ENCODE peak calls at places on chromosomes 2 and 18, in ten cellular contexts. One of them, this sample, is unnamed.

GRCh38 chr2:218027426-218028188 is 24.8 kb upstream of the TNS1 start:
- DNase-seq in caudate nucleus: no peak
- DNase-seq in naive thymus-derived CD8-positive, alpha-beta T cell: no peak
- DNase-seq in substantia nigra: no peak
- DNase-seq in activated T-cell treated with anti-CD3 and anti-CD28 coated beads, Interleukin-2, amount 50 U/mL, for 72 hours: no peak
- DNase-seq in activated CD8-positive, alpha-beta memory T cell treated with anti-CD3 and anti-CD28 coated beads for 48 hours: no peak
- DNase-seq in activated CD4-positive, CD25-positive, alpha-beta regulatory T cell: no peak
- DNase-seq in OCI-LY7: no peak
- DNase-seq in stimulated activated CD4-positive, alpha-beta T cell treated with anti-CD3 and anti-CD28 coated beads, Interleukin-1b, Interleukin-23, amount 100 ng/mL, for 24 hours: no peak
- DNase-seq in EH: no peak
- DNase-seq in this sample: no peak

GRCh38 chr2:66576381-66577330 is 141.7 kb downstream of the MEIS1 start:
- DNase-seq in caudate nucleus: no peak
- DNase-seq in naive thymus-derived CD8-positive, alpha-beta T cell: no peak
- DNase-seq in substantia nigra: no peak
- DNase-seq in activated T-cell treated with anti-CD3 and anti-CD28 coated beads, Interleukin-2, amount 50 U/mL, for 72 hours: no peak
- DNase-seq in activated CD8-positive, alpha-beta memory T cell treated with anti-CD3 and anti-CD28 coated beads for 48 hours: no peak
- DNase-seq in activated CD4-positive, CD25-positive, alpha-beta regulatory T cell: no peak
- DNase-seq in OCI-LY7: no peak
- DNase-seq in stimulated activated CD4-positive, alpha-beta T cell treated with anti-CD3 and anti-CD28 coated beads, Interleukin-1b, Interleukin-23, amount 100 ng/mL, for 24 hours: no peak
- DNase-seq in EH: peak
- DNase-seq in this sample: peak

GRCh38 chr2:85611217-85611704 is 605 bp downstream of the C2orf68 start:
- DNase-seq in caudate nucleus: no peak
- DNase-seq in naive thymus-derived CD8-positive, alpha-beta T cell: no peak
- DNase-seq in substantia nigra: no peak
- DNase-seq in activated T-cell treated with anti-CD3 and anti-CD28 coated beads, Interleukin-2, amount 50 U/mL, for 72 hours: no peak
- DNase-seq in activated CD8-positive, alpha-beta memory T cell treated with anti-CD3 and anti-CD28 coated beads for 48 hours: no peak
- DNase-seq in activated CD4-positive, CD25-positive, alpha-beta regulatory T cell: no peak
- DNase-seq in OCI-LY7: no peak
- DNase-seq in stimulated activated CD4-positive, alpha-beta T cell treated with anti-CD3 and anti-CD28 coated beads, Interleukin-1b, Interleukin-23, amount 100 ng/mL, for 24 hours: no peak
- DNase-seq in EH: peak
- DNase-seq in this sample: no peak

GRCh38 chr2:142222715-142223114 is 91.9 kb upstream of the LRP1B start:
- DNase-seq in caudate nucleus: no peak
- DNase-seq in naive thymus-derived CD8-positive, alpha-beta T cell: no peak
- DNase-seq in substantia nigra: no peak
- DNase-seq in activated T-cell treated with anti-CD3 and anti-CD28 coated beads, Interleukin-2, amount 50 U/mL, for 72 hours: no peak
- DNase-seq in activated CD8-positive, alpha-beta memory T cell treated with anti-CD3 and anti-CD28 coated beads for 48 hours: no peak
- DNase-seq in activated CD4-positive, CD25-positive, alpha-beta regulatory T cell: no peak
- DNase-seq in OCI-LY7: no peak
- DNase-seq in stimulated activated CD4-positive, alpha-beta T cell treated with anti-CD3 and anti-CD28 coated beads, Interleukin-1b, Interleukin-23, amount 100 ng/mL, for 24 hours: no peak
- DNase-seq in EH: no peak
- DNase-seq in this sample: no peak

GRCh38 chr18:77249583-77250500 is at the start of gene GALR1:
- DNase-seq in caudate nucleus: no peak
- DNase-seq in naive thymus-derived CD8-positive, alpha-beta T cell: no peak
- DNase-seq in substantia nigra: no peak
- DNase-seq in activated T-cell treated with anti-CD3 and anti-CD28 coated beads, Interleukin-2, amount 50 U/mL, for 72 hours: no peak
- DNase-seq in activated CD8-positive, alpha-beta memory T cell treated with anti-CD3 and anti-CD28 coated beads for 48 hours: no peak
- DNase-seq in activated CD4-positive, CD25-positive, alpha-beta regulatory T cell: no peak
- DNase-seq in OCI-LY7: no peak
- DNase-seq in stimulated activated CD4-positive, alpha-beta T cell treated with anti-CD3 and anti-CD28 coated beads, Interleukin-1b, Interleukin-23, amount 100 ng/mL, for 24 hours: no peak
- DNase-seq in EH: no peak
- DNase-seq in this sample: no peak

GRCh38 chr2:215870088-215870490 is 143.3 kb downstream of the MREG start:
- DNase-seq in caudate nucleus: no peak
- DNase-seq in naive thymus-derived CD8-positive, alpha-beta T cell: no peak
- DNase-seq in substantia nigra: no peak
- DNase-seq in activated T-cell treated with anti-CD3 and anti-CD28 coated beads, Interleukin-2, amount 50 U/mL, for 72 hours: no peak
- DNase-seq in activated CD8-positive, alpha-beta memory T cell treated with anti-CD3 and anti-CD28 coated beads for 48 hours: no peak
- DNase-seq in activated CD4-positive, CD25-positive, alpha-beta regulatory T cell: no peak
- DNase-seq in OCI-LY7: no peak
- DNase-seq in stimulated activated CD4-positive, alpha-beta T cell treated with anti-CD3 and anti-CD28 coated beads, Interleukin-1b, Interleukin-23, amount 100 ng/mL, for 24 hours: no peak
- DNase-seq in EH: peak
- DNase-seq in this sample: no peak

GRCh38 chr2:128566671-128567070 is 248.0 kb upstream of the HS6ST1 start:
- DNase-seq in caudate nucleus: no peak
- DNase-seq in naive thymus-derived CD8-positive, alpha-beta T cell: no peak
- DNase-seq in substantia nigra: no peak
- DNase-seq in activated T-cell treated with anti-CD3 and anti-CD28 coated beads, Interleukin-2, amount 50 U/mL, for 72 hours: no peak
- DNase-seq in activated CD8-positive, alpha-beta memory T cell treated with anti-CD3 and anti-CD28 coated beads for 48 hours: no peak
- DNase-seq in activated CD4-positive, CD25-positive, alpha-beta regulatory T cell: no peak
- DNase-seq in OCI-LY7: no peak
- DNase-seq in stimulated activated CD4-positive, alpha-beta T cell treated with anti-CD3 and anti-CD28 coated beads, Interleukin-1b, Interleukin-23, amount 100 ng/mL, for 24 hours: no peak
- DNase-seq in EH: no peak
- DNase-seq in this sample: no peak

GRCh38 chr2:169528271-169528701 is 18.8 kb downstream of the KLHL41 start:
- DNase-seq in caudate nucleus: no peak
- DNase-seq in naive thymus-derived CD8-positive, alpha-beta T cell: peak
- DNase-seq in substantia nigra: peak
- DNase-seq in activated T-cell treated with anti-CD3 and anti-CD28 coated beads, Interleukin-2, amount 50 U/mL, for 72 hours: peak
- DNase-seq in activated CD8-positive, alpha-beta memory T cell treated with anti-CD3 and anti-CD28 coated beads for 48 hours: peak
- DNase-seq in activated CD4-positive, CD25-positive, alpha-beta regulatory T cell: peak
- DNase-seq in OCI-LY7: peak
- DNase-seq in stimulated activated CD4-positive, alpha-beta T cell treated with anti-CD3 and anti-CD28 coated beads, Interleukin-1b, Interleukin-23, amount 100 ng/mL, for 24 hours: peak
- DNase-seq in EH: peak
- DNase-seq in this sample: peak

GRCh38 chr2:112706170-112706664 is 14.6 kb upstream of the NT5DC4 start:
- DNase-seq in caudate nucleus: no peak
- DNase-seq in naive thymus-derived CD8-positive, alpha-beta T cell: no peak
- DNase-seq in substantia nigra: no peak
- DNase-seq in activated T-cell treated with anti-CD3 and anti-CD28 coated beads, Interleukin-2, amount 50 U/mL, for 72 hours: peak
- DNase-seq in activated CD8-positive, alpha-beta memory T cell treated with anti-CD3 and anti-CD28 coated beads for 48 hours: peak
- DNase-seq in activated CD4-positive, CD25-positive, alpha-beta regulatory T cell: no peak
- DNase-seq in OCI-LY7: no peak
- DNase-seq in stimulated activated CD4-positive, alpha-beta T cell treated with anti-CD3 and anti-CD28 coated beads, Interleukin-1b, Interleukin-23, amount 100 ng/mL, for 24 hours: no peak
- DNase-seq in EH: peak
- DNase-seq in this sample: no peak

GRCh38 chr18:48022531-48023330 is 92.3 kb upstream of the SMAD2 start:
- DNase-seq in caudate nucleus: no peak
- DNase-seq in naive thymus-derived CD8-positive, alpha-beta T cell: no peak
- DNase-seq in substantia nigra: no peak
- DNase-seq in activated T-cell treated with anti-CD3 and anti-CD28 coated beads, Interleukin-2, amount 50 U/mL, for 72 hours: no peak
- DNase-seq in activated CD8-positive, alpha-beta memory T cell treated with anti-CD3 and anti-CD28 coated beads for 48 hours: no peak
- DNase-seq in activated CD4-positive, CD25-positive, alpha-beta regulatory T cell: no peak
- DNase-seq in OCI-LY7: peak
- DNase-seq in stimulated activated CD4-positive, alpha-beta T cell treated with anti-CD3 and anti-CD28 coated beads, Interleukin-1b, Interleukin-23, amount 100 ng/mL, for 24 hours: no peak
- DNase-seq in EH: peak
- DNase-seq in this sample: peak

GRCh38 chr18:51169731-51170130 is 27.8 kb downstream of the MEX3C start:
- DNase-seq in caudate nucleus: no peak
- DNase-seq in naive thymus-derived CD8-positive, alpha-beta T cell: no peak
- DNase-seq in substantia nigra: no peak
- DNase-seq in activated T-cell treated with anti-CD3 and anti-CD28 coated beads, Interleukin-2, amount 50 U/mL, for 72 hours: no peak
- DNase-seq in activated CD8-positive, alpha-beta memory T cell treated with anti-CD3 and anti-CD28 coated beads for 48 hours: no peak
- DNase-seq in activated CD4-positive, CD25-positive, alpha-beta regulatory T cell: no peak
- DNase-seq in OCI-LY7: no peak
- DNase-seq in stimulated activated CD4-positive, alpha-beta T cell treated with anti-CD3 and anti-CD28 coated beads, Interleukin-1b, Interleukin-23, amount 100 ng/mL, for 24 hours: no peak
- DNase-seq in EH: no peak
- DNase-seq in this sample: no peak

GRCh38 chr2:201880620-201881381 is 74.5 kb downstream of the CDK15 start:
- DNase-seq in caudate nucleus: no peak
- DNase-seq in naive thymus-derived CD8-positive, alpha-beta T cell: no peak
- DNase-seq in substantia nigra: no peak
- DNase-seq in activated T-cell treated with anti-CD3 and anti-CD28 coated beads, Interleukin-2, amount 50 U/mL, for 72 hours: no peak
- DNase-seq in activated CD8-positive, alpha-beta memory T cell treated with anti-CD3 and anti-CD28 coated beads for 48 hours: no peak
- DNase-seq in activated CD4-positive, CD25-positive, alpha-beta regulatory T cell: no peak
- DNase-seq in OCI-LY7: no peak
- DNase-seq in stimulated activated CD4-positive, alpha-beta T cell treated with anti-CD3 and anti-CD28 coated beads, Interleukin-1b, Interleukin-23, amount 100 ng/mL, for 24 hours: no peak
- DNase-seq in EH: peak
- DNase-seq in this sample: no peak

GRCh38 chr2:579351-579886 is 97.8 kb downstream of the TMEM18 start:
- DNase-seq in caudate nucleus: no peak
- DNase-seq in naive thymus-derived CD8-positive, alpha-beta T cell: no peak
- DNase-seq in substantia nigra: no peak
- DNase-seq in activated T-cell treated with anti-CD3 and anti-CD28 coated beads, Interleukin-2, amount 50 U/mL, for 72 hours: no peak
- DNase-seq in activated CD8-positive, alpha-beta memory T cell treated with anti-CD3 and anti-CD28 coated beads for 48 hours: no peak
- DNase-seq in activated CD4-positive, CD25-positive, alpha-beta regulatory T cell: no peak
- DNase-seq in OCI-LY7: no peak
- DNase-seq in stimulated activated CD4-positive, alpha-beta T cell treated with anti-CD3 and anti-CD28 coated beads, Interleukin-1b, Interleukin-23, amount 100 ng/mL, for 24 hours: no peak
- DNase-seq in EH: no peak
- DNase-seq in this sample: peak

GRCh38 chr2:28435796-28436425 is 43.3 kb downstream of the FOSL2 start:
- DNase-seq in caudate nucleus: no peak
- DNase-seq in naive thymus-derived CD8-positive, alpha-beta T cell: no peak
- DNase-seq in substantia nigra: no peak
- DNase-seq in activated T-cell treated with anti-CD3 and anti-CD28 coated beads, Interleukin-2, amount 50 U/mL, for 72 hours: no peak
- DNase-seq in activated CD8-positive, alpha-beta memory T cell treated with anti-CD3 and anti-CD28 coated beads for 48 hours: no peak
- DNase-seq in activated CD4-positive, CD25-positive, alpha-beta regulatory T cell: no peak
- DNase-seq in OCI-LY7: no peak
- DNase-seq in stimulated activated CD4-positive, alpha-beta T cell treated with anti-CD3 and anti-CD28 coated beads, Interleukin-1b, Interleukin-23, amount 100 ng/mL, for 24 hours: no peak
- DNase-seq in EH: peak
- DNase-seq in this sample: no peak

This sample was measured in G401.